ENCODE peak calls at places on chromosome 21, in four cellular contexts. One of them, this sample, is unnamed.

GRCh38 chr21:38267991-38268858 is 11.4 kb downstream of the KCNJ15 start:
- DNase-seq in IMR-90: no peak
- DNase-seq in neuronal stem cell: no peak
- DNase-seq in mesendoderm: no peak
- DNase-seq in this sample: no peak

GRCh38 chr21:43331962-43332458 is 94.9 kb downstream of the SIK1 start:
- DNase-seq in IMR-90: peak
- DNase-seq in neuronal stem cell: no peak
- DNase-seq in mesendoderm: no peak
- DNase-seq in this sample: peak

GRCh38 chr21:42983102-42983501 is 8.7 kb downstream of the PKNOX1 start:
- DNase-seq in IMR-90: peak
- DNase-seq in neuronal stem cell: no peak
- DNase-seq in mesendoderm: peak
- DNase-seq in this sample: no peak

GRCh38 chr21:43726686-43727570 is 8.0 kb downstream of the PDXK start:
- DNase-seq in IMR-90: no peak
- DNase-seq in neuronal stem cell: no peak
- DNase-seq in mesendoderm: no peak
- DNase-seq in this sample: no peak

GRCh38 chr21:38277501-38278111 is 20.8 kb downstream of the KCNJ15 start:
- DNase-seq in IMR-90: peak
- DNase-seq in neuronal stem cell: no peak
- DNase-seq in mesendoderm: no peak
- DNase-seq in this sample: peak

GRCh38 chr21:43827015-43827611 is 37.7 kb downstream of the RRP1 start:
- DNase-seq in IMR-90: peak
- DNase-seq in neuronal stem cell: no peak
- DNase-seq in mesendoderm: no peak
- DNase-seq in this sample: peak

GRCh38 chr21:41611441-41611840 is 103.5 kb upstream of the TMPRSS2 start:
- DNase-seq in IMR-90: no peak
- DNase-seq in neuronal stem cell: no peak
- DNase-seq in mesendoderm: no peak
- DNase-seq in this sample: no peak

GRCh38 chr21:26140185-26140584 is 30.4 kb downstream of the APP start:
- DNase-seq in IMR-90: peak
- DNase-seq in neuronal stem cell: no peak
- DNase-seq in mesendoderm: peak
- DNase-seq in this sample: peak

GRCh38 chr21:40602105-40602504 is 244.9 kb downstream of the DSCAM start:
- DNase-seq in IMR-90: no peak
- DNase-seq in neuronal stem cell: no peak
- DNase-seq in mesendoderm: no peak
- DNase-seq in this sample: no peak

GRCh38 chr21:39644069-39644468 is 31.3 kb downstream of the B3GALT5 start:
- DNase-seq in IMR-90: no peak
- DNase-seq in neuronal stem cell: no peak
- DNase-seq in mesendoderm: no peak
- DNase-seq in this sample: no peak

GRCh38 chr21:46603228-46603627 is 1.7 kb downstream of the S100B start:
- DNase-seq in IMR-90: no peak
- DNase-seq in neuronal stem cell: no peak
- DNase-seq in mesendoderm: peak
- DNase-seq in this sample: no peak

GRCh38 chr21:18398843-18399242 is 4.7 kb downstream of the TMPRSS15 start:
- DNase-seq in IMR-90: no peak
- DNase-seq in neuronal stem cell: no peak
- DNase-seq in mesendoderm: no peak
- DNase-seq in this sample: no peak
- H3K4me3 ChIP-seq in IMR-90: no peak
- H3K4me3 ChIP-seq in neuronal stem cell: no peak
- H3K4me3 ChIP-seq in mesendoderm: no peak
- H3K4me3 ChIP-seq in this sample: no peak

GRCh38 chr21:34886554-34887385 is 162.3 kb downstream of the RUNX1 start:
- DNase-seq in IMR-90: no peak
- DNase-seq in neuronal stem cell: no peak
- DNase-seq in mesendoderm: peak
- DNase-seq in this sample: peak

GRCh38 chr21:34887729-34888568 is 161.2 kb downstream of the RUNX1 start:
- DNase-seq in IMR-90: peak
- DNase-seq in neuronal stem cell: no peak
- DNase-seq in mesendoderm: peak
- DNase-seq in this sample: peak

GRCh38 chr21:34884346-34884929 is 164.7 kb downstream of the RUNX1 start:
- DNase-seq in IMR-90: no peak
- DNase-seq in neuronal stem cell: no peak
- DNase-seq in mesendoderm: no peak
- DNase-seq in this sample: no peak

GRCh38 chr21:34885125-34885524 is 164.0 kb downstream of the RUNX1 start:
- DNase-seq in IMR-90: no peak
- DNase-seq in neuronal stem cell: no peak
- DNase-seq in mesendoderm: no peak
- DNase-seq in this sample: no peak

DNA sequence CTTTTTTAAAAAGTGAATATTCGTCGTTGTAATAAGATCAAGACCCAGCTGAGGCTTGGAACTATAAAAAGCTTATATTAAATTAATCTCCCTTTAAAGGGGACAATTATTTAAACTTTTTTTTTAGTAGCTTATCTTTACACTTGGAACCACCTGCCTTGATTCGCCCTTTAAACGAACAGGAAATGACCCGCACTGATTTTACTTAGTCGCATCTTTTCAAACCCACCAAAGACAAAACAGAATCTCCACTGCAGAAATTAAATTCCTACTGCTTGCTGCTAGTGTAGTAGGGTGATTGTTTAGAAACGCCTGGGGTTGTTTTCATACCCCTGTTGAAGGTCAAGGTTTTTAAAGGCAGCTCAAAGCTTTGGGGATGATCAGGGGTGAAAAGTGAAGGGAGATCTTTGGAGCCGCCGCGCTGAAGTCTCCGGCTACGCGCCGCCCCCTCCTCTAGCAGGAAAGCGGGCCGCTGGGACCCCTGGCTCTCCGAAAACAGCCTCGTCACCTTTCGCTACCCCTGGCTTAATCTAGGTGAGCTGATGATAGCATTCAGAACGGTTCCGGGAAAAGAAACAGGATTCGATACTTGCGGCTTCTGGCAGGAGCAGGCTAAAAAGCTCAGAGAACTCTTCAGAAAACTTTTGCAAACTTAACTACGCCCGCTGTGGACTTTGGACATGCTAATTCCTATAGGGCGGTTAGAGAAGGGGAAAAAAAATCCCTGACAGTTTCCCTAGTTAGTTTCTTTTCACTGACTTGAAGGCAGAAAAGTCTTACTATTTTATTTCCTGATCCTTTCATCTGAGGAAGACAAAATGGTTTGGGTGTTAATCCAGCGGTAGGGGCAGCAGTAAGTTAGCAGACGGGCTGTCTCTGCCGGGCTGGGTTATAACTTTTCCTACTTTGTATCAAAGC is 163.2 kb downstream of the RUNX1 start:
- DNase-seq in IMR-90: no peak
- DNase-seq in neuronal stem cell: no peak
- DNase-seq in mesendoderm: peak
- DNase-seq in this sample: peak
- H2BK5ac ChIP-seq in IMR-90: peak
- H2BK5ac ChIP-seq in neuronal stem cell: no peak
- H2BK5ac ChIP-seq in mesendoderm: no peak
- H2BK5ac ChIP-seq in this sample: peak

DNA sequence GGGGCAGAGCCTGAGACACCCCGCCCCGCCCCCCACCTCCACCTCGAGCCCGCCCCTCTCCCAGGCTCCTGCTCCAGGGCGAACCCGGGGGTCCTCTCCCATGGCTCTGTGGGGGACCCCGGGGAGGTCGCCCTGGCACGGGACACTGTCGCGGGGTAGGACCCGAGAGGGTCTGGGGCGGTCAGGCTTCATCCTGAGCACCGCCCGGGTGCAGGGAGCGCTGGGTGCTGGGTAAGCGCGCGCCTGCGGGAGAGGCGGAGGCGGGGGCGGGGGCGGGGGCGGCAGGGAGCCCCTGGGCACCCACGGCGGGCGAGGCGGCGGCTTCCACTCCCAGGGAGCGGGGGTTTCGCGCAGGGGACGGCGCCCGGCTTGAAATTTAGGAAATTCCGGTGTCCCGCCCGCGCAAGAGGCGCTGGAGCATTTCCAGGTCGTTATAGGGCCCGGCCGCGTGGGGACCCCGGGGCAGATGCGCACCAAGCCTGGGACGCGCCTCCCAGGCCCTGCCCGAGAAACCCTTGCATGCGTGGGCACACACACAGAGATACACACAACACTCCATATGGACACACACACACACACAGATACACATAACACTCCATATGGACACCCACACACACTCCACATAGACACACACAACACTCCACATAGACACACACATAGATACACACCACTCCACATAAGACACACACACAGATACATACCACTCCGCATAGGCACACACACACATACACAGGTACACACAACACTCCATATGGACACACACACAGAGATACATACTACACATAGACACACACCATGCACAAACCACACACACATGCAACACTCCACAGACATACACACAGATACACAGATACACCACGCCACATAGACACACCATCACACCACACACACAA is 48.7 kb upstream of the SLC19A1 start:
- DNase-seq in IMR-90: no peak
- DNase-seq in neuronal stem cell: no peak
- DNase-seq in mesendoderm: no peak
- DNase-seq in this sample: peak
- H3K4me3 ChIP-seq in IMR-90: peak
- H3K4me3 ChIP-seq in neuronal stem cell: peak
- H3K4me3 ChIP-seq in mesendoderm: no peak
- H3K4me3 ChIP-seq in this sample: no peak

GRCh38 chr21:45538381-45539045 is 3.7 kb downstream of the SLC19A1 start:
- DNase-seq in IMR-90: no peak
- DNase-seq in neuronal stem cell: no peak
- DNase-seq in mesendoderm: no peak
- DNase-seq in this sample: no peak
- H2BK5ac ChIP-seq in IMR-90: no peak
- H2BK5ac ChIP-seq in neuronal stem cell: peak
- H2BK5ac ChIP-seq in mesendoderm: no peak
- H2BK5ac ChIP-seq in this sample: no peak

GRCh38 chr21:31162827-31163226 is 124.6 kb upstream of the KRTAP19-8 start:
- DNase-seq in IMR-90: peak
- DNase-seq in neuronal stem cell: no peak
- DNase-seq in mesendoderm: no peak
- DNase-seq in this sample: peak

GRCh38 chr21:31162079-31162699 is 123.9 kb upstream of the KRTAP19-8 start:
- DNase-seq in IMR-90: no peak
- DNase-seq in neuronal stem cell: no peak
- DNase-seq in mesendoderm: no peak
- DNase-seq in this sample: no peak

GRCh38 chr21:31158789-31159581 is 120.7 kb upstream of the KRTAP19-8 start:
- DNase-seq in IMR-90: peak
- DNase-seq in neuronal stem cell: no peak
- DNase-seq in mesendoderm: peak
- DNase-seq in this sample: peak

GRCh38 chr21:31159808-31160207 is 121.5 kb upstream of the KRTAP19-8 start:
- DNase-seq in IMR-90: no peak
- DNase-seq in neuronal stem cell: no peak
- DNase-seq in mesendoderm: no peak
- DNase-seq in this sample: no peak

GRCh38 chr21:31161157-31161556 is 122.9 kb upstream of the KRTAP19-8 start:
- DNase-seq in IMR-90: peak
- DNase-seq in neuronal stem cell: no peak
- DNase-seq in mesendoderm: peak
- DNase-seq in this sample: peak
- H3K4me3 ChIP-seq in IMR-90: no peak
- H3K4me3 ChIP-seq in neuronal stem cell: no peak
- H3K4me3 ChIP-seq in mesendoderm: no peak
- H3K4me3 ChIP-seq in this sample: no peak